ENCODE peak calls at places on chromosomes 11 and 22, in four cellular contexts. One of them, this sample, is unnamed.

GRCh38 chr11:134008593-134008992 is 51.8 kb upstream of the IGSF9B start:
- DNase-seq in thoracic aorta: no peak
- DNase-seq in CD4-positive, alpha-beta memory T cell: no peak
- DNase-seq in BE2C: no peak
- DNase-seq in this sample: no peak

GRCh38 chr22:26047516-26047915 is 121.7 kb upstream of the SEZ6L start:
- DNase-seq in thoracic aorta: no peak
- DNase-seq in CD4-positive, alpha-beta memory T cell: no peak
- DNase-seq in BE2C: no peak
- DNase-seq in this sample: no peak

GRCh38 chr11:67665537-67666302 is 8.7 kb downstream of the ALDH3B2 start:
- DNase-seq in thoracic aorta: no peak
- DNase-seq in CD4-positive, alpha-beta memory T cell: no peak
- DNase-seq in BE2C: no peak
- DNase-seq in this sample: no peak

GRCh38 chr22:23509571-23510302 is 70.4 kb downstream of the IGLL1 start:
- DNase-seq in thoracic aorta: no peak
- DNase-seq in CD4-positive, alpha-beta memory T cell: no peak
- DNase-seq in BE2C: peak; percentile 65
- DNase-seq in this sample: no peak

GRCh38 chr11:119794141-119794665 is 65.2 kb upstream of the NECTIN1 start:
- DNase-seq in thoracic aorta: no peak
- DNase-seq in CD4-positive, alpha-beta memory T cell: no peak
- DNase-seq in BE2C: no peak
- DNase-seq in this sample: no peak

GRCh38 chr11:125114518-125114917 is 3.1 kb upstream of the TMEM218 start:
- DNase-seq in thoracic aorta: no peak
- DNase-seq in CD4-positive, alpha-beta memory T cell: no peak
- DNase-seq in BE2C: peak; percentile 47
- DNase-seq in this sample: peak; percentile 30

GRCh38 chr11:108616549-108616948 is 23.0 kb upstream of the EXPH5 start:
- DNase-seq in thoracic aorta: no peak
- DNase-seq in CD4-positive, alpha-beta memory T cell: no peak
- DNase-seq in BE2C: no peak
- DNase-seq in this sample: no peak

GRCh38 chr11:60771879-60772525 is 13.1 kb upstream of the MS4A10 start:
- DNase-seq in thoracic aorta: no peak
- DNase-seq in CD4-positive, alpha-beta memory T cell: no peak
- DNase-seq in BE2C: no peak
- DNase-seq in this sample: no peak

GRCh38 chr11:28133146-28133545 is 25.0 kb downstream of the METTL15 start:
- DNase-seq in thoracic aorta: no peak
- DNase-seq in CD4-positive, alpha-beta memory T cell: no peak
- DNase-seq in BE2C: no peak
- DNase-seq in this sample: no peak

GRCh38 chr11:69416746-69417145 is 64.7 kb upstream of the LINC01488 start:
- DNase-seq in thoracic aorta: no peak
- DNase-seq in CD4-positive, alpha-beta memory T cell: no peak
- DNase-seq in BE2C: no peak
- DNase-seq in this sample: no peak

GRCh38 chr11:11579012-11579755 is 42.6 kb downstream of the GALNT18 start:
- DNase-seq in thoracic aorta: no peak
- DNase-seq in CD4-positive, alpha-beta memory T cell: no peak
- DNase-seq in BE2C: peak; percentile 15
- DNase-seq in this sample: no peak

GRCh38 chr11:95884364-95884763 is 39.5 kb downstream of the MTMR2 start:
- DNase-seq in thoracic aorta: no peak
- DNase-seq in CD4-positive, alpha-beta memory T cell: no peak
- DNase-seq in BE2C: no peak
- DNase-seq in this sample: no peak

GRCh38 chr11:2677127-2677526 is 22.7 kb downstream of the KCNQ1OT1 start:
- DNase-seq in thoracic aorta: no peak
- DNase-seq in CD4-positive, alpha-beta memory T cell: no peak
- DNase-seq in BE2C: no peak
- DNase-seq in this sample: no peak

GRCh38 chr22:20761536-20761935 is 12.4 kb upstream of the SERPIND1 start:
- DNase-seq in thoracic aorta: no peak
- DNase-seq in CD4-positive, alpha-beta memory T cell: no peak
- DNase-seq in BE2C: no peak
- DNase-seq in this sample: no peak

DNA sequence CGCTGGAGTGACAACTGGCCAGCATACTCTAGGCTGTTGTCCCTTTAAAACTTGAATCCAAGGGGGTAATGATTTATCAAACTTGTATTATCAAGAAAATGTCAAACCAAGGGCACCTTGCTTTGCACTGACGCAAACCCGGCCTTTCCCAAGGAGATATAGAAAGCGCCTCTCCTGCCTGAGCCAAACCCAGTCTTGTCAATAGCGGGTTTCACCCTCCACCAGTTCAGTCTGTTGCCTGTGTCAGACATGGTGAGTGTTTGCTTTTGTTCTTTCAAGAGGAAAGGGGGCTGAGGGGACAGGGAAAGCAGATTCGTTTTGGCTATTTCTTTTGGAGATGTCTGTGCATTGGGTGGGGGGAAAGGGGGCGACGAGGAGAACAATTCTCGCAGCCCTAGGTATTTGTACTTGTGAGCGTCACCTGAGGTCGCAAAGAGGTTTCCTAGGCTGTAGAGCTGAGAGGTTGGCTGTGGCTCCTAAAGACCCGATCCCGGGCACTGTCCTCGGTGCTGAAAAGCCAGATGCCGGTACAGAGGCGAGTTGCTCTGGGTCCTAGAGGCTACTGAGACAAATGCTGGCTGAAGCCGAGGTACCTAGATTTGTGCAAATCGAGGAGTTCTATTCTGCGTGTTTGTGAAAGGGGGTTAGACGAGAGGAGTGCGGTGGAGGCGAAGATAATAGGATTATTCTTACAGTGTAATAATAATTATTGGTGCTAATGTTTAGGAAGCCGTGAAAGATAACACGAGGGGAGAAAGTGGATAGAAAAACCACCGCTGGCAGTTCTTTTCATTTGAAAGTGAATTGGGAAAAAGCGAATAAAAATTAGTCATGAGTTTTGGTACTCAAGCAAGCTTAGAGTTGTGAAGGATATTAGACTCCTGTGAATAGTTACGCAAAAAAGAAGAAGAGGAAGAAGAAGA is at the start of gene SLC6A5:
- DNase-seq in thoracic aorta: no peak
- DNase-seq in CD4-positive, alpha-beta memory T cell: no peak
- DNase-seq in BE2C: no peak
- DNase-seq in this sample: peak; percentile 69
- H3K27me3 ChIP-seq in thoracic aorta: peaks cover 17% of the 10 kb centered on the region
- H3K27me3 ChIP-seq in CD4-positive, alpha-beta memory T cell: peaks cover 61% of the 10 kb centered on the region
- H3K27me3 ChIP-seq in BE2C: no peaks in the 10 kb centered on the region
- H3K27me3 ChIP-seq in this sample: peaks cover 29% of the 10 kb centered on the region

GRCh38 chr22:27430799-27431480 is 370.6 kb downstream of the MN1 start:
- DNase-seq in thoracic aorta: no peak
- DNase-seq in CD4-positive, alpha-beta memory T cell: no peak
- DNase-seq in BE2C: no peak
- DNase-seq in this sample: no peak

GRCh38 chr22:27433585-27434190 is 367.9 kb downstream of the MN1 start:
- DNase-seq in thoracic aorta: no peak
- DNase-seq in CD4-positive, alpha-beta memory T cell: no peak
- DNase-seq in BE2C: no peak
- DNase-seq in this sample: no peak

GRCh38 chr22:27431896-27432295 is 369.7 kb downstream of the MN1 start:
- DNase-seq in thoracic aorta: no peak
- DNase-seq in CD4-positive, alpha-beta memory T cell: no peak
- DNase-seq in BE2C: no peak
- DNase-seq in this sample: no peak

GRCh38 chr22:27424319-27424718 is 377.2 kb downstream of the MN1 start:
- DNase-seq in thoracic aorta: no peak
- DNase-seq in CD4-positive, alpha-beta memory T cell: no peak
- DNase-seq in BE2C: no peak
- DNase-seq in this sample: no peak

GRCh38 chr22:27429476-27429875 is 372.1 kb downstream of the MN1 start:
- DNase-seq in thoracic aorta: no peak
- DNase-seq in CD4-positive, alpha-beta memory T cell: no peak
- DNase-seq in BE2C: no peak
- DNase-seq in this sample: no peak
- H3K27me3 ChIP-seq in thoracic aorta: no peaks in the 10 kb centered on the region
- H3K27me3 ChIP-seq in CD4-positive, alpha-beta memory T cell: no peaks in the 10 kb centered on the region
- H3K27me3 ChIP-seq in BE2C: no peaks in the 10 kb centered on the region
- H3K27me3 ChIP-seq in this sample: peaks cover 53% of the 10 kb centered on the region

GRCh38 chr11:32643526-32643925 is 59.9 kb downstream of the EIF3M start:
- DNase-seq in thoracic aorta: no peak
- DNase-seq in CD4-positive, alpha-beta memory T cell: no peak
- DNase-seq in BE2C: no peak
- DNase-seq in this sample: no peak
- H3K27me3 ChIP-seq in thoracic aorta: no peaks in the 10 kb centered on the region
- H3K27me3 ChIP-seq in CD4-positive, alpha-beta memory T cell: peaks cover 3% of the 10 kb centered on the region
- H3K27me3 ChIP-seq in BE2C: no peaks in the 10 kb centered on the region
- H3K27me3 ChIP-seq in this sample: no peaks in the 10 kb centered on the region

GRCh38 chr22:50017701-50018224 is 5.2 kb upstream of the IL17REL start:
- DNase-seq in thoracic aorta: no peak
- DNase-seq in CD4-positive, alpha-beta memory T cell: no peak
- DNase-seq in BE2C: no peak
- DNase-seq in this sample: no peak

GRCh38 chr22:50018608-50019291 is 6.2 kb upstream of the IL17REL start:
- DNase-seq in thoracic aorta: no peak
- DNase-seq in CD4-positive, alpha-beta memory T cell: peak; percentile 56
- DNase-seq in BE2C: no peak
- DNase-seq in this sample: no peak

GRCh38 chr22:50015451-50016307 is 3.1 kb upstream of the IL17REL start:
- DNase-seq in thoracic aorta: no peak
- DNase-seq in CD4-positive, alpha-beta memory T cell: no peak
- DNase-seq in BE2C: peak; percentile 6
- DNase-seq in this sample: no peak

GRCh38 chr22:50016308-50016987 is 3.9 kb upstream of the IL17REL start:
- DNase-seq in thoracic aorta: no peak
- DNase-seq in CD4-positive, alpha-beta memory T cell: no peak
- DNase-seq in BE2C: peak; percentile 5
- DNase-seq in this sample: no peak

GRCh38 chr22:50016988-50017700 is 4.6 kb upstream of the IL17REL start:
- DNase-seq in thoracic aorta: no peak
- DNase-seq in CD4-positive, alpha-beta memory T cell: no peak
- DNase-seq in BE2C: peak; percentile 4
- DNase-seq in this sample: no peak
- H3K27me3 ChIP-seq in thoracic aorta: no peaks in the 10 kb centered on the region
- H3K27me3 ChIP-seq in CD4-positive, alpha-beta memory T cell: no peaks in the 10 kb centered on the region
- H3K27me3 ChIP-seq in BE2C: peaks cover 16% of the 10 kb centered on the region
- H3K27me3 ChIP-seq in this sample: peaks cover 75% of the 10 kb centered on the region

DNA sequence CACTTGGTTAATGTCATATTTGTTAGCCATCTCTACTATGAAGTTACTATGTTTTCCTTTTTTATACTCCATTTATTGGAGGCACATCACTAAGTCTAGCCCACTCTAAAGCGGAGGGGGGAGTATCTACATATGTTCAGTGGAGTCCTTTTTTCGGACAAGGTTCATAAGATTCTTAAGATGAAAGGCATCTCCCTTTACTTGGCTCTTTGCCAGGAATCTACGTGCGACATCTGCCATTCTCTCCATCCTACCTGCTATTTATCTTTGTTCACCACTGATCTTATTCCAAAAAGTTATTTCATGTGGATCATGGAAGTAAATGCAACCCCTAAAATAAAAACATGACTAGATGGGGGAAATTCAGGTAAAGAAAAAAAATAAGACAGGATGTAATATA is 77.4 kb upstream of the YWHAH start:
- DNase-seq in thoracic aorta: no peak
- DNase-seq in CD4-positive, alpha-beta memory T cell: no peak
- DNase-seq in BE2C: no peak
- DNase-seq in this sample: no peak
- H3K27me3 ChIP-seq in thoracic aorta: no peaks in the 10 kb centered on the region
- H3K27me3 ChIP-seq in CD4-positive, alpha-beta memory T cell: no peaks in the 10 kb centered on the region
- H3K27me3 ChIP-seq in BE2C: no peaks in the 10 kb centered on the region
- H3K27me3 ChIP-seq in this sample: no peaks in the 10 kb centered on the region

GRCh38 chr22:33056108-33056507 is 2.1 kb downstream of the SYN3 start:
- DNase-seq in thoracic aorta: no peak
- DNase-seq in CD4-positive, alpha-beta memory T cell: no peak
- DNase-seq in BE2C: no peak
- DNase-seq in this sample: no peak

GRCh38 chr22:33057363-33057995 is 702 bp downstream of the SYN3 start:
- DNase-seq in thoracic aorta: no peak
- DNase-seq in CD4-positive, alpha-beta memory T cell: no peak
- DNase-seq in BE2C: no peak
- DNase-seq in this sample: no peak

GRCh38 chr22:33053323-33053722 is 4.9 kb downstream of the SYN3 start:
- DNase-seq in thoracic aorta: no peak
- DNase-seq in CD4-positive, alpha-beta memory T cell: no peak
- DNase-seq in BE2C: no peak
- DNase-seq in this sample: no peak

GRCh38 chr22:33051960-33052839 is 6.0 kb downstream of the SYN3 start:
- DNase-seq in thoracic aorta: no peak
- DNase-seq in CD4-positive, alpha-beta memory T cell: no peak
- DNase-seq in BE2C: no peak
- DNase-seq in this sample: no peak

DNA sequence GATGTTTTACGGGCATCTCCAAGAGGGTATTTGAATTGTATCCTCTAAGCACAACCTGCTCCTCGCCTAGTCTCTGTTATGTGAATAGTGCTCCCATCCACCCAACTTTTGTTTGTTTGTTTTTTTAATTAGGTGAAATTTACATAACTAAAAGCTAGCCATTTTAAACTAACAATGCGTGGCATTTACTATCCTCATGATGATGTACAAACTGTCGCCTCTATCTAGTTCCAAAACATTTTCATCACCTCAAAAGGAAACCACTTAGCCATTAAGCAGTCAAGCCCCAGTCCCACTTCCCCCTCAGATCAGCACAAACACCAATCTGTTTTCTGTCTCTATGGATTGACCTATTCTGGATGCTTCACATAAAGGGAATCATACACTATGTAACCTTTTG is 3.9 kb downstream of the SYN3 start:
- DNase-seq in thoracic aorta: no peak
- DNase-seq in CD4-positive, alpha-beta memory T cell: no peak
- DNase-seq in BE2C: no peak
- DNase-seq in this sample: no peak
- H3K27me3 ChIP-seq in thoracic aorta: peaks cover 5% of the 10 kb centered on the region
- H3K27me3 ChIP-seq in CD4-positive, alpha-beta memory T cell: peaks cover 4% of the 10 kb centered on the region
- H3K27me3 ChIP-seq in BE2C: peaks cover 31% of the 10 kb centered on the region
- H3K27me3 ChIP-seq in this sample: peaks cover 16% of the 10 kb centered on the region

GRCh38 chr22:44338906-44339305 is 26.2 kb upstream of the SHISAL1 start:
- DNase-seq in thoracic aorta: no peak
- DNase-seq in CD4-positive, alpha-beta memory T cell: no peak
- DNase-seq in BE2C: no peak
- DNase-seq in this sample: peak; percentile 48
- H3K27me3 ChIP-seq in thoracic aorta: no peaks in the 10 kb centered on the region
- H3K27me3 ChIP-seq in CD4-positive, alpha-beta memory T cell: no peaks in the 10 kb centered on the region
- H3K27me3 ChIP-seq in BE2C: peaks cover under 1% of the 10 kb centered on the region
- H3K27me3 ChIP-seq in this sample: peaks cover 65% of the 10 kb centered on the region